ENCODE peak calls at places on chromosomes 6 and 20, in ten cellular contexts. M, T, S, B, L, Y, I, X, A and G are unnamed samples.

GRCh38 chr6:161109366-161109765 is 117.8 kb downstream of the MAP3K4 start:
- DNase-seq in Y (no peak), X (no peak), I (no peak), S (no peak), A (no peak), M (no peak), L (no peak), T (no peak), B (no peak), G (no peak)

GRCh38 chr6:17394192-17394611 is 807 bp downstream of the CAP2 start:
- DNase-seq in A (peak), T (no peak), B (peak), Y (peak), L (peak), X (peak), S (peak), I (peak), M (peak), G (no peak)

GRCh38 chr6:128209771-128210170 is 308.9 kb upstream of the THEMIS start:
- DNase-seq in X (peak), M (peak), A (no peak), I (no peak), L (no peak), T (no peak), B (no peak), S (no peak), Y (no peak), G (no peak)

GRCh38 chr20:63087872-63088680 is 81.3 kb upstream of the BHLHE23 start:
- DNase-seq in Y (peak), M (no peak), B (no peak), L (peak), A (no peak), S (no peak), X (no peak), T (no peak), I (peak), G (no peak)

GRCh38 chr6:9405825-9406224 is 970.5 kb upstream of the SLC35B3 start:
- DNase-seq in B (no peak), T (no peak), A (no peak), Y (no peak), L (no peak), X (peak), I (no peak), M (no peak), S (no peak), G (no peak)

GRCh38 chr6:35492664-35493284 is 4.1 kb downstream of the TEAD3 start:
- DNase-seq in A (no peak), L (no peak), Y (no peak), I (no peak), B (no peak), S (no peak), M (no peak), X (no peak), T (no peak), G (no peak)

GRCh38 chr20:50442526-50442925 is 67.7 kb upstream of the PTPN1 start:
- DNase-seq in L (no peak), I (no peak), S (no peak), A (no peak), M (no peak), Y (no peak), B (no peak), X (no peak), T (no peak), G (no peak)

GRCh38 chr20:61449916-61450315 is 197.9 kb downstream of the CDH4 start:
- DNase-seq in Y (no peak), X (peak), M (no peak), B (no peak), A (no peak), L (no peak), I (peak), S (no peak), T (no peak), G (no peak)

GRCh38 chr6:148981515-148981914 is 234.7 kb downstream of the UST start:
- DNase-seq in A (no peak), Y (no peak), I (no peak), X (no peak), S (no peak), L (no peak), T (no peak), B (no peak), M (no peak), G (no peak)

GRCh38 chr6:156618600-156619205 is 158.5 kb upstream of the ARID1B start:
- DNase-seq in Y (no peak), L (no peak), T (no peak), B (no peak), I (no peak), X (no peak), A (no peak), M (no peak), S (no peak), G (no peak)

GRCh38 chr6:70375166-70375565 is 38.1 kb upstream of the FAM135A start:
- DNase-seq in T (no peak), M (peak), L (no peak), I (no peak), S (no peak), Y (no peak), X (peak), B (peak), A (no peak), G (no peak)

GRCh38 chr20:10537850-10538480 is 102.9 kb downstream of the SLX4IP start:
- DNase-seq in A (no peak), Y (no peak), M (peak), S (no peak), T (no peak), X (peak), B (peak), I (no peak), L (no peak), G (no peak)

GRCh38 chr6:112468359-112468758 is 121.2 kb downstream of the RFPL4B start:
- DNase-seq in S (no peak), B (no peak), X (peak), A (no peak), M (peak), Y (no peak), T (no peak), L (no peak), I (no peak), G (no peak)